ENCODE peak calls at places on chromosome 20, in four cellular contexts. W is Right ventricle myocardium inferior; H is activated T-helper 9 cell treated with anti-CD3 and anti-CD28 coated beads, Interleukin-2, amount 50 U/mL, for 16 hours; R is kidney epithelial cell. S is an unnamed sample.
A peak's percentile ranks its signal among the peaks of the same experiment; 100 is the strongest.

GRCh38 chr20:38255389-38255788 is 5.1 kb downstream of the KIAA1755 start:
- DNase-seq in W (no peak), H (no peak), R (no peak), S (no peak)

GRCh38 chr20:10708342-10709185 is 34.8 kb upstream of the JAG1 start:
- DNase-seq in W (no peak), H (no peak), R (peak; percentile 73), S (peak; percentile 20)

GRCh38 chr20:53910312-53911002 is 159.9 kb downstream of the BCAS1 start:
- DNase-seq in W (no peak), H (no peak), R (no peak), S (no peak)

GRCh38 chr20:25389381-25389857 is 1.2 kb downstream of the ABHD12 start:
- DNase-seq in W (no peak), H (no peak), R (no peak), S (peak; percentile 16)

GRCh38 chr20:38893485-38894090 is 32.6 kb upstream of the FAM83D start:
- DNase-seq in W (peak; percentile 87), H (peak; percentile 73), R (no peak), S (peak; percentile 74)

GRCh38 chr20:53176133-53176532 is 204.0 kb downstream of the TSHZ2 start:
- DNase-seq in W (no peak), H (no peak), R (no peak), S (no peak)

GRCh38 chr20:2305946-2306345 is 10.1 kb downstream of the TGM3 start:
- DNase-seq in W (no peak), H (no peak), R (no peak), S (no peak)

GRCh38 chr20:62138912-62139311 is 4.3 kb downstream of the PSMA7 start:
- DNase-seq in W (peak; percentile 14), H (no peak), R (no peak), S (no peak)

GRCh38 chr20:53570446-53571276 is 23.0 kb downstream of the ZNF217 start:
- DNase-seq in W (no peak), H (no peak), R (no peak), S (no peak)

S was measured in H54.